ENCODE peak calls at places on chromosomes 12 and 14, in nine cellular contexts. One of them, this sample, is unnamed.

GRCh38 chr12:114918535-114919233 is 234.7 kb upstream of the TBX3 start:
- DNase-seq in lung: no peak
- DNase-seq in heart right ventricle: no peak
- DNase-seq in omental fat pad: no peak
- DNase-seq in upper lobe of right lung: no peak
- DNase-seq in GM12865: no peak
- DNase-seq in brain microvascular endothelial cell: peak; percentile 35
- DNase-seq in AG09309: no peak
- DNase-seq in tibial artery: no peak
- DNase-seq in this sample: no peak

GRCh38 chr12:25241171-25242020 is 9.3 kb downstream of the KRAS start:
- DNase-seq in omental fat pad: no peak
- DNase-seq in AG09309: no peak
- DNase-seq in brain microvascular endothelial cell: peak; percentile 31
- DNase-seq in upper lobe of right lung: no peak
- DNase-seq in tibial artery: no peak
- DNase-seq in GM12865: peak; percentile 64
- DNase-seq in lung: no peak
- DNase-seq in heart right ventricle: no peak
- DNase-seq in this sample: peak; percentile 65

GRCh38 chr12:52945389-52946232 is 3.3 kb upstream of the KRT18 start:
- DNase-seq in lung: peak; percentile 59
- DNase-seq in brain microvascular endothelial cell: peak; percentile 61
- DNase-seq in GM12865: no peak
- DNase-seq in tibial artery: no peak
- DNase-seq in AG09309: no peak
- DNase-seq in upper lobe of right lung: peak; percentile 72
- DNase-seq in heart right ventricle: no peak
- DNase-seq in omental fat pad: no peak
- DNase-seq in this sample: no peak

GRCh38 chr14:99654235-99655000 is 9.5 kb downstream of the HHIPL1 start:
- DNase-seq in AG09309: peak; percentile 39
- DNase-seq in GM12865: peak; percentile 19
- DNase-seq in lung: peak; percentile 63
- DNase-seq in heart right ventricle: no peak
- DNase-seq in brain microvascular endothelial cell: peak; percentile 61
- DNase-seq in omental fat pad: no peak
- DNase-seq in tibial artery: peak; percentile 48
- DNase-seq in upper lobe of right lung: no peak
- DNase-seq in this sample: no peak

GRCh38 chr14:94395900-94396574 is 7.6 kb upstream of the SERPINA1 start:
- DNase-seq in AG09309: no peak
- DNase-seq in GM12865: no peak
- DNase-seq in omental fat pad: no peak
- DNase-seq in lung: no peak
- DNase-seq in heart right ventricle: no peak
- DNase-seq in brain microvascular endothelial cell: no peak
- DNase-seq in tibial artery: no peak
- DNase-seq in upper lobe of right lung: no peak
- DNase-seq in this sample: no peak

GRCh38 chr14:100522616-100523021 is 64.6 kb downstream of the BEGAIN start:
- DNase-seq in lung: no peak
- DNase-seq in omental fat pad: no peak
- DNase-seq in AG09309: no peak
- DNase-seq in heart right ventricle: no peak
- DNase-seq in brain microvascular endothelial cell: no peak
- DNase-seq in tibial artery: no peak
- DNase-seq in GM12865: no peak
- DNase-seq in upper lobe of right lung: peak; percentile 51
- DNase-seq in this sample: no peak

GRCh38 chr14:94180655-94181271 is 6.6 kb downstream of the PPP4R4 start:
- DNase-seq in omental fat pad: no peak
- DNase-seq in upper lobe of right lung: no peak
- DNase-seq in AG09309: no peak
- DNase-seq in lung: no peak
- DNase-seq in tibial artery: no peak
- DNase-seq in GM12865: peak; percentile 57
- DNase-seq in brain microvascular endothelial cell: peak; percentile 15
- DNase-seq in heart right ventricle: no peak
- DNase-seq in this sample: no peak

GRCh38 chr12:121753844-121754264 is 39.6 kb downstream of the RHOF start:
- DNase-seq in AG09309: no peak
- DNase-seq in brain microvascular endothelial cell: no peak
- DNase-seq in omental fat pad: no peak
- DNase-seq in GM12865: no peak
- DNase-seq in heart right ventricle: peak; percentile 71
- DNase-seq in tibial artery: peak; percentile 42
- DNase-seq in upper lobe of right lung: peak; percentile 83
- DNase-seq in lung: peak; percentile 73
- DNase-seq in this sample: no peak

DNA sequence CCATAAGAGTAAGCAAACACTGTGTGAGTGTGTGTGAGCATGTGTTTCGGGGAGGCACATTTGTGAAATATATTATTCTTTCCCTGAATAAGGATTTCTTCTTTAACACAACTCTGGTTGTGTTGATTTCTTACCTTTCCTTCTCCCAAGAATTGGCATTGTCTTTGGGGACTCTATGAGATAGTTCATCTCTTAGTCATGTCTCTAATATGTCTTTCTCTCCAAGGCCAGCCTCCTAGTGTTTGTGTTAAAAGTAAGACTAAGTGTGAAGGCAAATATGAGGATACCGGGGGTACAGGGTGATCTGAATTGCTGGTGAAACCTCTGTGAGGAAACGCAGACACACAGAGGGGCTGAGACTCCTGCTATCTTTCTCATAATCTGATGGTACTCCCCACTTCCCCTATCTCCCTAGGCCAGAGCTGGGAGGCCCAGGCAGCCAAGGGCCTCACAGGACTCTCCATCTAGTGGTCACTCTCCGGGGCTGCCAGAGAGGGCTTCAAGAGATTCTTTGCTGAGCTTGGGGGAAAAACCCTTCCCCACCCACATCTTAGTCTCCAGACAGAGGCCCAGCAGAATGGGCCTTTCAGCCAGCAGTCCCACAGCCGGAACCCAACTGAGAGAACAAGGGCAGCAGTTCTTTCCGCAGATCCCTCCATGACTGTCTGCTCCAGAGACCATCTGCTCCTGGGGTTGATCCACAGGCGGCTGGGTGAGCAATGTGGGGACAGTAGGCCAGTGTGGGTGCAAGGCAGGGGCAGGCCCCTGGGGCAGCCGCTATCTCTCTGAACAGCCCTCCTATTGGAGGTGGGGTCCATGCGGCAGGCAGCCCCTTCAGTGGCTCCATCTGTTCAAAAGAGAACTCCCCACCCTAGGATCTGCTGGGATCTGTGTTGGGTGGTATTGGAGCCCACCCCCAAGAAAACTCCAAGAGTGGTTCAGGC is 5.8 kb upstream of the HOXC12 start:
- DNase-seq in omental fat pad: no peak
- DNase-seq in heart right ventricle: no peak
- DNase-seq in tibial artery: no peak
- DNase-seq in GM12865: no peak
- DNase-seq in lung: no peak
- DNase-seq in upper lobe of right lung: no peak
- DNase-seq in AG09309: no peak
- DNase-seq in brain microvascular endothelial cell: no peak
- DNase-seq in this sample: no peak
- TF ChIP-seq CTCF in omental fat pad: no peak
- TF ChIP-seq CTCF in heart right ventricle: no peak
- TF ChIP-seq CTCF in tibial artery: no peak
- TF ChIP-seq CTCF in GM12865: no peak
- TF ChIP-seq CTCF in lung: no peak
- TF ChIP-seq CTCF in upper lobe of right lung: no peak
- TF ChIP-seq CTCF in AG09309: no peak
- TF ChIP-seq CTCF in brain microvascular endothelial cell: peak; percentile 8
- TF ChIP-seq CTCF in this sample: no peak

DNA sequence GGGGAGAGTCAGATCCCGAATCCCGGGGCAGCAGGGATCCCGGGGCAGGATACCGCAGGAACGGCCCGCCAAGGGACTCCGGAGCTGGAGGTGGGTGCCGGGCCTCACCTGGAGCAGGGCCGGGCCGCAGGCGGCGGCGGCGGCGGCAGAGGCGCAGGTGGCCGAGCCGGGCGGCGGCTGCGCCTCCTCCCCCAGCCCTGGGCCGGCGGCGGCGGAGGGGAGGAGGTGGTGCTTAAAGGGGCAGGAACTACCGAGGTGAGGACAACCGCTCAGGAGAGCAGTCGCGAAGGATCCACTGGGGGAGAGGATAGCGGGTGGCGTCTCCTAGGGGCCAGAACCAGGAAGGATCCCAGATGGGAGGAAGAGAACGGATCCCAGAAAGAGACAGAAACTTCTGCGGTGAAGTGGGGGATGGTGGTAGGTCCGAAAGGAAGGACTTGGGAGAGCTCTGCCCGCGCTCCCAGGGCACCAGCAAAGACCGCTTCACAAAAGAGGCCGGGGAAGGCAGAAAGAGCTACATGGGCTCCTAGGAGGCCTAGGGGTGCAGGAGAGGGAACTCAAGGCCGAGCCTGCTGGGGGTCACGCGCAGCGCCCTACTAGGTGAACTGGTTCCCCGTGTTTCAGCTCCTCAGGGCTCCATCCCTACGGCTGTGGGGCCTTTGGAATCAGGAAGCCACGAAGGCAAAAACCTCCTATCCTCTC is 4.9 kb upstream of the BAZ2A start:
- DNase-seq in AG09309: peak; percentile 45
- DNase-seq in heart right ventricle: peak; percentile 75
- DNase-seq in lung: peak; percentile 77
- DNase-seq in brain microvascular endothelial cell: peak; percentile 71
- DNase-seq in omental fat pad: no peak
- DNase-seq in upper lobe of right lung: peak; percentile 89
- DNase-seq in tibial artery: peak; percentile 67
- DNase-seq in GM12865: peak; percentile 84
- DNase-seq in this sample: peak; percentile 73
- TF ChIP-seq CTCF in AG09309: peak; percentile 72
- TF ChIP-seq CTCF in heart right ventricle: peak; percentile 52
- TF ChIP-seq CTCF in lung: no peak
- TF ChIP-seq CTCF in brain microvascular endothelial cell: peak; percentile 73
- TF ChIP-seq CTCF in omental fat pad: no peak
- TF ChIP-seq CTCF in upper lobe of right lung: peak; percentile 41
- TF ChIP-seq CTCF in tibial artery: peak; percentile 15
- TF ChIP-seq CTCF in GM12865: peak; percentile 16
- TF ChIP-seq CTCF in this sample: no peak

GRCh38 chr14:102140750-102141145 is 1.1 kb downstream of the WDR20 start:
- DNase-seq in heart right ventricle: no peak
- DNase-seq in GM12865: no peak
- DNase-seq in AG09309: no peak
- DNase-seq in upper lobe of right lung: no peak
- DNase-seq in lung: no peak
- DNase-seq in omental fat pad: no peak
- DNase-seq in tibial artery: no peak
- DNase-seq in brain microvascular endothelial cell: no peak
- DNase-seq in this sample: no peak

GRCh38 chr14:102138935-102139247 is 806 bp upstream of the WDR20 start:
- DNase-seq in GM12865: no peak
- DNase-seq in AG09309: no peak
- DNase-seq in tibial artery: no peak
- DNase-seq in heart right ventricle: no peak
- DNase-seq in upper lobe of right lung: peak; percentile 64
- DNase-seq in omental fat pad: no peak
- DNase-seq in brain microvascular endothelial cell: no peak
- DNase-seq in lung: no peak
- DNase-seq in this sample: no peak

GRCh38 chr14:102140027-102140749 is 491 bp downstream of the WDR20 start:
- DNase-seq in heart right ventricle: peak; percentile 23
- DNase-seq in brain microvascular endothelial cell: peak; percentile 6
- DNase-seq in AG09309: no peak
- DNase-seq in omental fat pad: peak; percentile 31
- DNase-seq in tibial artery: peak; percentile 38
- DNase-seq in upper lobe of right lung: peak; percentile 71
- DNase-seq in GM12865: peak; percentile 64
- DNase-seq in lung: peak; percentile 46
- DNase-seq in this sample: peak; percentile 49

GRCh38 chr14:102138535-102138934 is 1.2 kb upstream of the WDR20 start:
- DNase-seq in GM12865: no peak
- DNase-seq in tibial artery: no peak
- DNase-seq in heart right ventricle: no peak
- DNase-seq in omental fat pad: no peak
- DNase-seq in lung: no peak
- DNase-seq in upper lobe of right lung: no peak
- DNase-seq in AG09309: no peak
- DNase-seq in brain microvascular endothelial cell: no peak
- DNase-seq in this sample: no peak

DNA sequence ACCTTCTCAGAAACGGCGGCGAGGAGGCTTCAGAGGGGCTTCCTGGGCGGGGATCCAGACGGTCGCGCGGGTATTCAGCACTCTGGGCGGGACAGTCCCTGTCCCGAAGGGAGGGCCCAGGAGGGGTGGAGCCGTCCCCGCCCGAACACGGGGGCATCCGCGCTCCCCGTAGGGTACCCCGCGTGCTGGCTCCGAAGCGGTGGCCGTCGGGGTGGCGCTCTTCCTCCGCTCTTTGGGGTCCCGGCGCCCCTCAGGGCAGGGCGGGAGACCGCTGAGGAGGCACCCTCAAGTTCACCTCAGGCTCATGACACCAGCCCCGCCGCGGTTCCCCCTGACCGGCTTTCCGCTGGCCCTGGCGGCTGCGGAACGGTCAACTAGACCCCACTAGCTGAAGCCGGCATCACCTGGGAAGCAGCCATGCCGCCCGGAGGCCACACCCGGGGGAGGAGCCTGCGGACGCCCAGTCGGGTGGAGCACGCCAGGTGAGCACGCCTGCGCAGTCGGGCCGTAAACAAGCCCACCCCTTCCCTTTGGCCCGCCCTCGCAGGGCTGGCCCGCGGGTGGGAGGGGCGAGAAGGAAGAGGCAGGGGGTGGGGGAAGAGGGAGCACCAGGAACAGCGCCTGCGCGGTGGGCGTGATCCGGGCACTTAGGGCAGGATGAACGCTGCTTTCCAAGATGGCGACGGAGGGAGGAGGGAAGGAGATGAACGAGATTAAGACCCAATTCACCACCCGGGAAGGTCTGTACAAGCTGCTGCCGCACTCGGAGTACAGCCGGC is at the start of gene WDR20:
- DNase-seq in upper lobe of right lung: peak; percentile 100
- DNase-seq in AG09309: peak; percentile 77
- DNase-seq in brain microvascular endothelial cell: peak; percentile 93
- DNase-seq in omental fat pad: peak; percentile 90
- DNase-seq in GM12865: peak; percentile 99
- DNase-seq in tibial artery: peak; percentile 97
- DNase-seq in lung: peak; percentile 99
- DNase-seq in heart right ventricle: peak; percentile 99
- DNase-seq in this sample: peak; percentile 99
- TF ChIP-seq CTCF in upper lobe of right lung: no peak
- TF ChIP-seq CTCF in AG09309: no peak
- TF ChIP-seq CTCF in brain microvascular endothelial cell: no peak
- TF ChIP-seq CTCF in omental fat pad: no peak
- TF ChIP-seq CTCF in GM12865: no peak
- TF ChIP-seq CTCF in tibial artery: no peak
- TF ChIP-seq CTCF in lung: no peak
- TF ChIP-seq CTCF in heart right ventricle: no peak
- TF ChIP-seq CTCF in this sample: no peak

DNA sequence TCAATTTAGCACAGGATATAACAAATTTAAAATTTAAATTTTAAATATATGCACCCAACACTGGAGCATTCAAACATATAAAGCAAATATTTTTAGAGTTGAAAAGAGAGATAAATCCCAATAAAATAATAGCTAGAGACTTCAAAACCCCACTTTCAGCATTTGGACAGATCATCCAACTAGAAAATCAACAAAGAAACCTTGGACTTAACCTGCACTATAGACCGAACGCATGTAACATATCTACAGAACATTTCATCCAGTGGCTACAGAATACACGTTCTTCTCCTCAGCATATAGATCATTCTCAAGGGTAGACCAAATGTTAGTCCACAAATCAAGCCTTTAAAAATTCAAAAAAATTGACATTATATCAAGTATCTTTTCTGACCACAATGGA is 64.0 kb downstream of the SPTSSA start:
- DNase-seq in tibial artery: no peak
- DNase-seq in lung: no peak
- DNase-seq in heart right ventricle: no peak
- DNase-seq in brain microvascular endothelial cell: no peak
- DNase-seq in upper lobe of right lung: no peak
- DNase-seq in omental fat pad: no peak
- DNase-seq in GM12865: no peak
- DNase-seq in AG09309: no peak
- DNase-seq in this sample: no peak
- TF ChIP-seq CTCF in tibial artery: no peak
- TF ChIP-seq CTCF in lung: no peak
- TF ChIP-seq CTCF in heart right ventricle: no peak
- TF ChIP-seq CTCF in brain microvascular endothelial cell: no peak
- TF ChIP-seq CTCF in upper lobe of right lung: no peak
- TF ChIP-seq CTCF in omental fat pad: no peak
- TF ChIP-seq CTCF in GM12865: no peak
- TF ChIP-seq CTCF in AG09309: no peak
- TF ChIP-seq CTCF in this sample: no peak

This sample was measured in activated CD8-positive, alpha-beta T cell treated with anti-CD3 and anti-CD28 coated beads for 36 hours.